ENCODE peak calls at places on chromosomes 1 and 21, in eight cellular contexts. V, R, Y, E, Z, T, F and S are unnamed samples. For H3K27me3, the result is how much of the 10 kb centered on the place peaks cover.

GRCh38 chr1:234702342-234703000 is 92.5 kb upstream of the IRF2BP2 start:
- DNase-seq in V (no peak), R (no peak), Y (peak), E (peak), Z (no peak), T (peak), F (no peak), S (no peak)

GRCh38 chr1:86429122-86429725 is 5.3 kb downstream of the CLCA2 start:
- DNase-seq in V (no peak), R (no peak), Y (no peak), E (no peak), Z (no peak), T (no peak), F (no peak), S (no peak)

GRCh38 chr1:8598060-8598724 is 219.2 kb downstream of the RERE start:
- DNase-seq in V (no peak), R (no peak), Y (peak), E (peak), Z (no peak), T (peak), F (no peak), S (peak)

GRCh38 chr1:18583326-18583941 is 47.2 kb upstream of the PAX7 start:
- DNase-seq in V (no peak), R (no peak), Y (peak), E (peak), Z (no peak), T (peak), F (no peak), S (no peak)

GRCh38 chr1:236336084-236336483 is 54.3 kb upstream of the ERO1B start:
- DNase-seq in V (no peak), R (no peak), Y (no peak), E (no peak), Z (peak), T (no peak), F (no peak), S (no peak)

GRCh38 chr1:198934901-198935301 is 296.1 kb downstream of the PTPRC start:
- DNase-seq in V (no peak), R (peak), Y (no peak), E (no peak), Z (peak), T (no peak), F (peak), S (no peak)

GRCh38 chr1:200974711-200975110 is 48.8 kb downstream of the KIF21B start:
- DNase-seq in V (no peak), R (no peak), Y (no peak), E (no peak), Z (no peak), T (no peak), F (no peak), S (no peak)

GRCh38 chr1:202164271-202165037 is 4.1 kb upstream of the PTPN7 start:
- DNase-seq in V (no peak), R (peak), Y (no peak), E (no peak), Z (no peak), T (no peak), F (peak), S (no peak)

GRCh38 chr21:43921979-43922945 is 57.2 kb downstream of the AGPAT3 start:
- DNase-seq in V (no peak), R (peak), Y (no peak), E (no peak), Z (no peak), T (no peak), F (peak), S (no peak)

GRCh38 chr1:36305915-36306209 is 306 bp upstream of the SH3D21 start:
- DNase-seq in V (no peak), R (no peak), Y (no peak), E (peak), Z (no peak), T (no peak), F (no peak), S (no peak)

GRCh38 chr1:151972533-151973270 is 21.0 kb downstream of the S100A10 start:
- DNase-seq in V (no peak), R (no peak), Y (no peak), E (peak), Z (peak), T (no peak), F (no peak), S (peak)

GRCh38 chr1:89440911-89441310 is 77.1 kb downstream of the GBP6 start:
- DNase-seq in V (no peak), R (no peak), Y (no peak), E (no peak), Z (no peak), T (no peak), F (no peak), S (no peak)

GRCh38 chr1:70778934-70779333 is 268.7 kb downstream of the PTGER3 start:
- DNase-seq in V (no peak), R (no peak), Y (no peak), E (no peak), Z (no peak), T (no peak), F (no peak), S (no peak)

GRCh38 chr1:117631761-117632160 is 25.9 kb downstream of the TENT5C start:
- DNase-seq in V (no peak), R (peak), Y (no peak), E (no peak), Z (no peak), T (no peak), F (no peak), S (no peak)

GRCh38 chr1:209405183-209405823 is 178.2 kb upstream of the CAMK1G start:
- DNase-seq in V (no peak), R (no peak), Y (no peak), E (no peak), Z (peak), T (no peak), F (no peak), S (no peak)

GRCh38 chr1:25502957-25503356 is 40.4 kb upstream of the LDLRAP1 start:
- DNase-seq in V (no peak), R (no peak), Y (no peak), E (no peak), Z (no peak), T (no peak), F (no peak), S (no peak)

GRCh38 chr1:119720866-119721440 is 9.2 kb downstream of the PHGDH start:
- DNase-seq in V (no peak), R (no peak), Y (no peak), E (no peak), Z (no peak), T (no peak), F (no peak), S (no peak)

GRCh38 chr1:42849944-42850343 is 3.5 kb downstream of the ZNF691 start:
- DNase-seq in V (no peak), R (no peak), Y (no peak), E (no peak), Z (no peak), T (no peak), F (no peak), S (no peak)

GRCh38 chr1:228293393-228293792 is 85.5 kb downstream of the OBSCN start:
- DNase-seq in V (no peak), R (no peak), Y (no peak), E (no peak), Z (no peak), T (no peak), F (no peak), S (no peak)

GRCh38 chr1:200274121-200274520 is 135.7 kb downstream of the ZNF281 start:
- DNase-seq in V (no peak), R (no peak), Y (no peak), E (no peak), Z (no peak), T (no peak), F (no peak), S (peak)

GRCh38 chr1:27330786-27331185 is 8.8 kb downstream of the TMEM222 start:
- DNase-seq in V (no peak), R (no peak), Y (no peak), E (no peak), Z (no peak), T (no peak), F (no peak), S (no peak)

GRCh38 chr1:41471658-41472057 is 12.8 kb downstream of the EDN2 start:
- DNase-seq in V (no peak), R (no peak), Y (no peak), E (no peak), Z (no peak), T (no peak), F (no peak), S (no peak)

GRCh38 chr1:185627136-185627535 is 107.1 kb upstream of the HMCN1 start:
- DNase-seq in V (no peak), R (no peak), Y (no peak), E (no peak), Z (no peak), T (no peak), F (no peak), S (no peak)

GRCh38 chr1:71193153-71193552 is 112.3 kb upstream of the ZRANB2 start:
- DNase-seq in V (no peak), R (no peak), Y (no peak), E (no peak), Z (no peak), T (no peak), F (no peak), S (no peak)

GRCh38 chr1:6984996-6985395 is 199.7 kb downstream of the CAMTA1 start:
- DNase-seq in V (no peak), R (no peak), Y (no peak), E (no peak), Z (no peak), T (no peak), F (no peak), S (no peak)

GRCh38 chr1:26288311-26288941 is 8.5 kb downstream of the SH3BGRL3 start:
- DNase-seq in V (no peak), R (peak), Y (no peak), E (peak), Z (no peak), T (no peak), F (peak), S (no peak)

GRCh38 chr1:22878626-22879025 is 94.0 kb downstream of the LACTBL1 start:
- DNase-seq in V (no peak), R (no peak), Y (no peak), E (no peak), Z (no peak), T (no peak), F (no peak), S (no peak)
- H3K4me3 ChIP-seq in V (no peak), R (no peak), Y (no peak), E (no peak), Z (no peak), T (no peak), F (no peak), S (no peak)

GRCh38 chr1:3431266-3431665 is 23.2 kb upstream of the ARHGEF16 start:
- DNase-seq in V (no peak), R (no peak), Y (no peak), E (no peak), Z (peak), T (no peak), F (no peak), S (peak)
- TF ChIP-seq CTCF in V (peak), R (no peak), Y (no peak), E (no peak), Z (peak), T (no peak), F (peak), S (peak)

DNA sequence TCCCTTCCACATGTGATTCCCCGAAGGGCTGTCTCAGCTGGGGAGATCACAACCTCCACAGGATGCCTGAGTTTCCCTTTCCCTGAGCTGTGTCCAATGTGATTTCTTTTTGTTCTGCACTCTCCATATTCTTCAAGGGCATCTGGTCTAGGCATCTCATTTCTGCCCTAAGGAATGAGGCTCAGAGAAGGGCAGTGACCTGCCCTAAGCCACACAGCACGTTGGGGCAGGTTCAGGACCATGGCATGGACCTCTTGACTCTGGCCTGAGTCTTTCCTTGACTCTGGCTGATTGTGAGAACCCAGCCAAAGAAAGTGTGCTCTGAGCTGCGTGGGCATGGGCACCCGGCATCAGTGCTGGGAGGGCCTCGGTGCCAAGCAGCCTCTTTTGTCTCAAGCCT is 590.3 kb downstream of the PTPRU start:
- DNase-seq in V (no peak), R (no peak), Y (no peak), E (no peak), Z (no peak), T (no peak), F (no peak), S (no peak)
- H3K27me3 ChIP-seq in V (under half), R (under half), Y (under half), E (under half), Z (half or more), T (under half), F (under half), S (under half)

DNA sequence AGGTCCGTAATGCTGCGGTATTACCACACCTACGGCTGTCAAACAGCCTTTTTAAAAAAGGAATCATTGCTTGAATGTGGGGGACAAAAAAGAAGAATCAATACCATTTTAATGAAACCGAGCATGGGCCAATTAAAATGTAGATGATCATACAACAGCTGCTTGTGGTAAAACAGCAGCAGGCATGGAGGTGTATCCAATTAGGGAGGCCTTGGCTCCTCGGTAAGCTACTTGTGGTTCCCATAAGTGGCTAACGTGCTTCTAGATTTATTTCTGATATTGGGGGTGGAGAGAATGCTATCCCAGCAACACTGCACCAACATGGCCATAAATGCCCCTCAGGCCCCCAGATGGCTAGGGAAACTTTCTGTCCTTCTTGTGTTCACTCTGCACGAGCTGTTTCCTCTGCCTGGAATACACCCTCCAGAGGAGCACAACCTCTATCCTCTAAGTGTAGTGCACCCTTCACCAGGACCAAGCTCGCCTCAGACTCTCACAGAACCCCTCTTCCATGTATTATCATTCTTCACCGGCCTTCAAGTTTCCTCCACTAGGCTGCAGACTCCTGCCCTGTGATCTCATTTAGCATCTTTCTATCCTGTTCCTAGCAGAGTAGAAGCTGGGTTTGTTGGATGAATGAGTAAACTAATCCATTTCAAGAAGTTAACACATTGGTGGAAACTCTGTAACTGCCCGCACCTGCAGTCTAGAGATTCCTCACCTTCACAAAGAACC is 1.6 kb downstream of the PTPN14 start:
- DNase-seq in V (no peak), R (no peak), Y (no peak), E (no peak), Z (peak), T (no peak), F (no peak), S (peak)
- H3K4me3 ChIP-seq in V (peak), R (peak), Y (peak), E (peak), Z (peak), T (peak), F (no peak), S (peak)

GRCh38 chr21:41370840-41371697 is 9.2 kb downstream of the MX2 start:
- DNase-seq in V (no peak), R (no peak), Y (no peak), E (no peak), Z (no peak), T (no peak), F (no peak), S (no peak)

GRCh38 chr21:41367598-41368360 is 6.0 kb downstream of the MX2 start:
- DNase-seq in V (no peak), R (peak), Y (no peak), E (no peak), Z (no peak), T (no peak), F (peak), S (no peak)

GRCh38 chr21:41369915-41370839 is 8.3 kb downstream of the MX2 start:
- DNase-seq in V (no peak), R (peak), Y (no peak), E (no peak), Z (no peak), T (no peak), F (peak), S (no peak)

GRCh38 chr21:41368361-41369104 is 6.7 kb downstream of the MX2 start:
- DNase-seq in V (no peak), R (peak), Y (no peak), E (no peak), Z (no peak), T (no peak), F (no peak), S (no peak)

GRCh38 chr21:41369105-41369914 is 7.5 kb downstream of the MX2 start:
- DNase-seq in V (no peak), R (peak), Y (peak), E (no peak), Z (no peak), T (peak), F (peak), S (no peak)
- TF ChIP-seq CTCF in V (peak), R (peak), Y (no peak), E (no peak), Z (no peak), T (no peak), F (peak), S (no peak)